ENCODE peak calls at places on chromosomes 7 and 10, in six cellular contexts. J is HFFc6, O is testis, C is NCI-H1105 treated with DMSO at 0.1 percent for 48 hours, T is caudate nucleus, B is mesendoderm. S is an unnamed sample.

GRCh38 chr7:8154290-8154689 is 107.7 kb downstream of the ICA1 start:
- DNase-seq in T (no peak), B (no peak), C (peak; percentile 97), J (no peak), O (no peak), S (no peak)

GRCh38 chr10:74910604-74911355 is 84.4 kb downstream of the KAT6B start:
- DNase-seq in T (no peak), B (no peak), C (no peak), O (no peak), J (peak; percentile 18), S (no peak)

GRCh38 chr10:119466655-119467054 is 75.9 kb downstream of the RGS10 start:
- DNase-seq in T (no peak), C (no peak), O (no peak), B (no peak), J (no peak), S (no peak)

GRCh38 chr10:133455611-133456031 is 1.9 kb downstream of the SCART1 start:
- DNase-seq in T (no peak), C (no peak), O (no peak), J (no peak), B (no peak), S (no peak)

GRCh38 chr10:132118366-132118765 is 52.6 kb downstream of the JAKMIP3 start:
- DNase-seq in B (no peak), C (no peak), T (no peak), J (no peak), O (no peak), S (no peak)

GRCh38 chr10:74165530-74165901 is 14.5 kb downstream of the ADK start:
- DNase-seq in J (no peak), C (no peak), B (no peak), O (no peak), T (no peak), S (no peak)

GRCh38 chr7:71637578-71637977 is 505.6 kb downstream of the GALNT17 start:
- DNase-seq in O (no peak), J (no peak), T (no peak), B (peak; percentile 32), C (no peak), S (no peak)

GRCh38 chr10:71911296-71911954 is 52.8 kb upstream of the CHST3 start:
- DNase-seq in J (no peak), C (no peak), B (peak; percentile 56), O (no peak), T (no peak), S (no peak)

GRCh38 chr10:67088035-67088434 is 162.2 kb downstream of the LRRTM3 start:
- DNase-seq in T (no peak), C (no peak), B (no peak), J (no peak), O (no peak), S (no peak)

GRCh38 chr7:98774893-98775292 is 94.9 kb downstream of the TMEM130 start:
- DNase-seq in B (no peak), J (no peak), T (no peak), C (no peak), O (no peak), S (no peak)

GRCh38 chr7:20797174-20798080 is 10.7 kb upstream of the SP8 start:
- DNase-seq in T (no peak), O (no peak), C (peak; percentile 66), J (no peak), B (peak; percentile 84), S (peak; percentile 48)

GRCh38 chr7:517848-518629 is 1.6 kb downstream of the PDGFA start:
- DNase-seq in B (peak; percentile 51), T (peak; percentile 34), J (peak; percentile 62), C (no peak), O (peak; percentile 38), S (peak; percentile 60)

GRCh38 chr10:64733980-64734379 is 1212.8 kb downstream of the REEP3 start:
- DNase-seq in C (no peak), O (peak; percentile 34), B (peak; percentile 63), T (no peak), J (no peak), S (peak; percentile 62)

GRCh38 chr7:125857606-125858005 is 928.0 kb upstream of the POT1 start:
- DNase-seq in C (no peak), J (no peak), O (no peak), B (no peak), T (no peak), S (no peak)

GRCh38 chr7:41942468-41943097 is 239.7 kb upstream of the INHBA start:
- DNase-seq in O (no peak), J (no peak), B (no peak), C (no peak), T (peak; percentile 48), S (no peak)

GRCh38 chr10:33239257-33239656 is 95.2 kb downstream of the NRP1 start:
- DNase-seq in T (no peak), C (no peak), J (no peak), B (no peak), O (no peak), S (no peak)

GRCh38 chr7:69656890-69657289 is 58.6 kb downstream of the AUTS2 start:
- DNase-seq in O (peak; percentile 26), T (no peak), C (no peak), J (no peak), B (peak; percentile 88), S (no peak)

GRCh38 chr7:55964802-55965470 is 551 bp downstream of the NIPSNAP2 start:
- DNase-seq in O (peak; percentile 85), T (peak; percentile 55), C (peak; percentile 53), B (peak; percentile 77), J (peak; percentile 25), S (peak; percentile 68)

GRCh38 chr7:100692578-100692961 is 1.5 kb downstream of the GIGYF1 start:
- DNase-seq in T (no peak), J (no peak), B (no peak), O (no peak), C (no peak), S (no peak)

S was measured in HT-29.